ENCODE peak calls at places on chromosome 10, in ten cellular contexts. O is retinal pigment epithelial cell, V is cardiac muscle cell, W is AG04449, Y is cardiac fibroblast, C is astrocyte of the spinal cord, P is AG04450, A is psoas muscle, T is Karpas-422, X is heart right ventricle. S is an unnamed sample.
A peak's percentile ranks its signal among the peaks of the same experiment; 100 is the strongest.

GRCh38 chr10:114304566-114305421 is 65.7 kb downstream of the VWA2 start:
- DNase-seq in O (no peak), C (no peak), V (no peak), X (peak; percentile 35), P (no peak), Y (no peak), A (no peak), T (peak; percentile 80), W (no peak), S (peak; percentile 75)

GRCh38 chr10:11625019-11625735 is 13.7 kb upstream of the USP6NL start:
- DNase-seq in V (no peak), X (no peak), A (no peak), Y (no peak), W (no peak), P (no peak), O (no peak), T (peak; percentile 87), C (no peak), S (no peak)

GRCh38 chr10:7184660-7185366 is 226.0 kb downstream of the SFMBT2 start:
- DNase-seq in P (no peak), O (no peak), T (no peak), W (no peak), C (no peak), V (no peak), X (no peak), A (no peak), Y (no peak), S (no peak)

GRCh38 chr10:122152544-122152943 is 118.6 kb upstream of the BTBD16 start:
- DNase-seq in Y (peak; percentile 93), W (no peak), X (peak; percentile 88), O (no peak), T (no peak), P (no peak), C (peak; percentile 74), A (peak; percentile 97), V (peak; percentile 70), S (no peak)

GRCh38 chr10:105339669-105340068 is 698.6 kb downstream of the SORCS3 start:
- DNase-seq in A (no peak), Y (no peak), O (no peak), P (no peak), W (no peak), X (no peak), V (no peak), T (no peak), C (no peak), S (no peak)

GRCh38 chr10:43292745-43293676 is 26.1 kb upstream of the RASGEF1A start:
- DNase-seq in V (peak; percentile 66), C (peak; percentile 42), X (peak; percentile 40), A (peak; percentile 63), Y (peak; percentile 66), O (no peak), P (peak; percentile 20), W (no peak), T (peak; percentile 75), S (no peak)

GRCh38 chr10:103599211-103599610 is 105.7 kb downstream of the NEURL1 start:
- DNase-seq in A (peak; percentile 53), Y (no peak), C (no peak), X (no peak), T (no peak), W (no peak), P (no peak), V (no peak), O (no peak), S (no peak)

GRCh38 chr10:6473430-6473829 is 106.6 kb downstream of the PRKCQ start:
- DNase-seq in P (no peak), O (no peak), Y (no peak), T (no peak), C (no peak), A (no peak), V (no peak), W (no peak), X (no peak), S (peak; percentile 99)

GRCh38 chr10:125117941-125118630 is 42.3 kb downstream of the CTBP2 start:
- DNase-seq in P (no peak), X (no peak), A (peak; percentile 45), Y (peak; percentile 59), O (no peak), W (no peak), V (peak; percentile 27), C (peak; percentile 38), T (no peak), S (no peak)

GRCh38 chr10:46077616-46078268 is 31.7 kb upstream of the MSMB start:
- DNase-seq in V (no peak), Y (no peak), W (no peak), P (no peak), O (no peak), T (no peak), C (no peak), A (no peak), X (no peak), S (no peak)

GRCh38 chr10:29389935-29390334 is 101.1 kb downstream of the LYZL1 start:
- DNase-seq in X (no peak), W (no peak), O (no peak), A (no peak), T (no peak), P (no peak), C (no peak), V (no peak), Y (no peak), S (no peak)

GRCh38 chr10:227014-227413 is 91.8 kb downstream of the ZMYND11 start:
- DNase-seq in Y (peak; percentile 39), V (peak; percentile 39), C (no peak), X (no peak), A (no peak), P (no peak), O (no peak), W (peak; percentile 19), T (no peak), S (no peak)

GRCh38 chr10:104021246-104021645 is 54.3 kb downstream of the SLK start:
- DNase-seq in Y (no peak), O (no peak), C (no peak), X (no peak), V (no peak), W (no peak), A (no peak), T (no peak), P (no peak), S (no peak)

GRCh38 chr10:28677889-28678686 is 767 bp downstream of the BAMBI start:
- DNase-seq in A (peak; percentile 60), X (no peak), T (no peak), P (no peak), V (no peak), C (peak; percentile 44), W (no peak), Y (no peak), O (no peak), S (no peak)

GRCh38 chr10:88851706-88852105 is at the start of gene ANKRD22:
- DNase-seq in P (no peak), V (peak; percentile 89), O (no peak), C (peak; percentile 50), T (no peak), Y (peak; percentile 76), W (no peak), X (no peak), A (no peak), S (no peak)

GRCh38 chr10:21524526-21525366 is 736 bp downstream of the SKIDA1 start:
- DNase-seq in V (peak; percentile 73), Y (peak; percentile 66), C (peak; percentile 81), T (no peak), O (no peak), X (no peak), P (no peak), A (no peak), W (no peak), S (no peak)

DNA sequence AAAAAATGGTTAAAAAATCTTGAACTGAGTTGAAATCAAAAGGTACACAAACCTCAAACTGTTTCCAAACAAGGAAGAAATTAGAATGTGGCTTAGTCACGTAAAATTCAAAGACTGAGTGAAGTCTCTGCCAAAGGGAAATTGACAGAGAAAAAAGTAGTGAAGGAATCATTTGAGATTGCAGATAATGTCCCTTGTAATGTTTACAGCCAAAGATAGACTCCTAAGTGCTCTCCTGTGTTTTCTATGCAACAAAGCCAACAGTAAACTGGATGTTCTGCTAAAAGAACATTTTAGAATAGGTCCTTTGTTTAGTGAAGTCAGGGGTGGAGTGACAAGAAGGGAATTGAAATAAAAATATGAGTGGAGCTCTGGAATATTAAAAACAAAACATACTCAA is 117.9 kb downstream of the ITGA8 start:
- DNase-seq in P (no peak), Y (no peak), C (no peak), T (no peak), O (no peak), X (no peak), A (no peak), V (no peak), W (no peak), S (no peak)
- H3K4me3 ChIP-seq in P (no peak overlapping the region), Y (no peak overlapping the region), C (no peak overlapping the region), T (no peak overlapping the region), O (no peak overlapping the region), X (no peak overlapping the region), A (no peak overlapping the region), V (no peak overlapping the region), W (no peak overlapping the region), S (no peak overlapping the region)

DNA sequence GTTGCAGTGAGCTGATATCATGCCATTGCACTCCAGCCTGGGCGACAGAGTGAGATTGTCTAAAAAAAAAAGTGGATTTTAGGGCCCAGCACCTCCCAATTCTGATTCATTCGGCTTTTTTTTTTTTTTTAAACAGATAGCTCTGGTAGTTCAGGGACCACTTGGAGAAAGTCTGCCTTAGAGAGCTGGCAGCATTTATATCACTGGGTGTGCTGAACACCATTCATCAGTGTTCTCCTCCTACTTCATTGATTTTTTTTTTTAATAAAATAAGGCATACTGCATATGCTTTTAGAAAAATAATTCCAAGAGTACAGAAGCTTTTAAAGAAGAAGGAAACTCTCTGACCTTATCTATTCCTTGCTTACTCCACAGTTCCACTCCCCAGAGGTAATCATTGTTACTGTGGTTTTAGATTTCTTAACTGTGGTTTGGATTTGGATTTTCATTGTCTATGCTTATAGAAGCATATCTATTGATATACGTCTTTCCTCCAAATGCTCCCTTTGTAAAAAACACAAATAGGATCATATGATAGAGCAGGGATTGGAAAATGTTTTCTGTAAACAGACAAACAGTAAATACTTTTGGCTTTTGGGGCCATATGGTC is 21.0 kb upstream of the SAR1A start:
- DNase-seq in Y (peak; percentile 54), T (no peak), O (no peak), V (peak; percentile 70), W (no peak), A (no peak), P (no peak), X (no peak), C (peak; percentile 18), S (no peak)
- H3K4me3 ChIP-seq in Y (peak overlapping the region; percentile 0), T (no peak overlapping the region), O (no peak overlapping the region), V (no peak overlapping the region), W (no peak overlapping the region), A (no peak overlapping the region), P (no peak overlapping the region), X (no peak overlapping the region), C (no peak overlapping the region), S (no peak overlapping the region)

GRCh38 chr10:59865101-59865500 is 41.3 kb downstream of the CCDC6 start:
- DNase-seq in P (no peak), A (no peak), X (peak; percentile 40), V (peak; percentile 44), W (no peak), Y (peak; percentile 44), T (peak; percentile 73), O (no peak), C (no peak), S (no peak)
- H3K4me3 ChIP-seq in P (no peak overlapping the region), A (no peak overlapping the region), X (no peak overlapping the region), V (no peak overlapping the region), W (no peak overlapping the region), Y (no peak overlapping the region), T (no peak overlapping the region), O (no peak overlapping the region), C (no peak overlapping the region), S (no peak overlapping the region)

DNA sequence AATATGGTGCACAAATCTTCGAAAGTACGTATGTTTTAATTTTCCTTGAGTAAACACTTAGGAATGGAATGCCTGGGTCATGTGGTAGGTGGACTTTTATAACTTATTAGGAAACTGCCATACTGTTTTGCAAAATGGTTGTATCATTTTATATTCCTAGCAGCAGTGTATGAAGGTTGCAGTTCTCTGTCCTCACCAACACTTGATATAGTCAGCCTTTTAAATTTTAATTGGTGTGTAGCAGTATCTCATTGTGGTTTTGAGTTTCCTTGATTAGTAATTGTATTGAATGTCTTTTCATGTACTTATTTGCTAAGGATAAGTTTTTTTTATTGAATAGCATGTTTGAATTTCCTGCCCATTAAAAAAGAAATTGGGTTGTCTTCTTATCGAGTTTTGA is 926 bp upstream of the PCBD1 start:
- DNase-seq in W (no peak), O (no peak), C (no peak), V (no peak), A (no peak), Y (no peak), T (no peak), P (no peak), X (no peak), S (no peak)
- H3K4me3 ChIP-seq in W (no peak overlapping the region), O (no peak overlapping the region), C (no peak overlapping the region), V (no peak overlapping the region), A (no peak overlapping the region), Y (no peak overlapping the region), T (peak overlapping the region; percentile 72), P (no peak overlapping the region), X (peak overlapping the region; percentile 72), S (no peak overlapping the region)

S was measured in Jurkat, Clone E6-1.